ENCODE peak calls at places on chromosome 21, in six cellular contexts. T is prostate gland, G is endodermal cell, F is sigmoid colon, Z is upper lobe of right lung, B is fibroblast of lung. A is an unnamed sample.

GRCh38 chr21:39388038-39388810 is 39.3 kb upstream of the HMGN1 start:
- DNase-seq in T (peak; percentile 89), G (peak; percentile 98), F (peak; percentile 94), Z (peak; percentile 97), B (peak; percentile 74), A (peak; percentile 88)

GRCh38 chr21:25518491-25518911 is 88.8 kb downstream of the MRPL39 start:
- DNase-seq in T (no peak), G (peak; percentile 71), F (no peak), Z (no peak), B (peak; percentile 11), A (no peak)

GRCh38 chr21:34182436-34182835 is 109.1 kb downstream of the MRPS6 start:
- DNase-seq in T (no peak), G (no peak), F (peak; percentile 27), Z (no peak), B (no peak), A (no peak)

GRCh38 chr21:16420086-16420724 is 690.4 kb downstream of the USP25 start:
- DNase-seq in T (peak; percentile 67), G (no peak), F (peak; percentile 71), Z (no peak), B (peak; percentile 84), A (no peak)

GRCh38 chr21:35469446-35469845 is 420.3 kb upstream of the RUNX1 start:
- DNase-seq in T (no peak), G (no peak), F (no peak), Z (no peak), B (peak; percentile 82), A (no peak)

GRCh38 chr21:14073615-14074014 is 137.1 kb downstream of the LIPI start:
- DNase-seq in T (no peak), G (no peak), F (no peak), Z (no peak), B (no peak), A (no peak)

GRCh38 chr21:24418671-24419070 is 1188.6 kb downstream of the MRPL39 start:
- DNase-seq in T (no peak), G (no peak), F (no peak), Z (no peak), B (no peak), A (no peak)

GRCh38 chr21:33075596-33076195 is 5.8 kb downstream of the OLIG1 start:
- DNase-seq in T (no peak), G (peak; percentile 83), F (no peak), Z (no peak), B (no peak), A (no peak)

GRCh38 chr21:35616090-35616489 is 444.2 kb downstream of the SETD4 start:
- DNase-seq in T (no peak), G (no peak), F (no peak), Z (no peak), B (peak; percentile 52), A (no peak)

GRCh38 chr21:39386899-39387298 is 38.0 kb upstream of the HMGN1 start:
- DNase-seq in T (no peak), G (no peak), F (no peak), Z (no peak), B (no peak), A (no peak)

GRCh38 chr21:33380483-33380998 is 22.7 kb upstream of the IFNGR2 start:
- DNase-seq in T (peak; percentile 87), G (peak; percentile 80), F (peak; percentile 90), Z (peak; percentile 94), B (peak; percentile 95), A (peak; percentile 97)

GRCh38 chr21:16145479-16145878 is 415.7 kb downstream of the USP25 start:
- DNase-seq in T (no peak), G (no peak), F (no peak), Z (no peak), B (no peak), A (no peak)

GRCh38 chr21:26842300-26842699 is 2.9 kb downstream of the ADAMTS1 start:
- DNase-seq in T (no peak), G (no peak), F (no peak), Z (no peak), B (peak; percentile 30), A (no peak)

GRCh38 chr21:33039542-33039941 is 13.8 kb downstream of the OLIG2 start:
- DNase-seq in T (no peak), G (no peak), F (peak; percentile 60), Z (no peak), B (no peak), A (no peak)

GRCh38 chr21:33947451-33948095 is 32.0 kb upstream of the ATP5PO start:
- DNase-seq in T (peak; percentile 89), G (peak; percentile 92), F (peak; percentile 96), Z (peak; percentile 76), B (peak; percentile 98), A (peak; percentile 94)

GRCh38 chr21:27631471-27631870 is 664.6 kb upstream of the ADAMTS5 start:
- DNase-seq in T (no peak), G (no peak), F (no peak), Z (no peak), B (peak; percentile 41), A (no peak)

GRCh38 chr21:15441999-15442398 is 287.8 kb upstream of the USP25 start:
- DNase-seq in T (no peak), G (no peak), F (no peak), Z (no peak), B (no peak), A (no peak)

GRCh38 chr21:35217504-35218060 is 168.5 kb upstream of the RUNX1 start:
- DNase-seq in T (no peak), G (peak; percentile 76), F (no peak), Z (no peak), B (peak; percentile 95), A (peak; percentile 98)

GRCh38 chr21:34909492-34910292 is 139.4 kb downstream of the RUNX1 start:
- DNase-seq in T (no peak), G (no peak), F (no peak), Z (no peak), B (peak; percentile 56), A (no peak)

GRCh38 chr21:29308456-29308783 is 9.7 kb downstream of the BACH1 start:
- DNase-seq in T (no peak), G (no peak), F (no peak), Z (no peak), B (peak; percentile 51), A (no peak)

GRCh38 chr21:29305561-29305960 is 6.8 kb downstream of the BACH1 start:
- DNase-seq in T (no peak), G (no peak), F (no peak), Z (no peak), B (no peak), A (no peak)

GRCh38 chr21:29305068-29305467 is 6.3 kb downstream of the BACH1 start:
- DNase-seq in T (no peak), G (no peak), F (no peak), Z (no peak), B (no peak), A (no peak)

GRCh38 chr21:29307718-29308455 is 9.2 kb downstream of the BACH1 start:
- DNase-seq in T (no peak), G (no peak), F (no peak), Z (no peak), B (no peak), A (no peak)

DNA sequence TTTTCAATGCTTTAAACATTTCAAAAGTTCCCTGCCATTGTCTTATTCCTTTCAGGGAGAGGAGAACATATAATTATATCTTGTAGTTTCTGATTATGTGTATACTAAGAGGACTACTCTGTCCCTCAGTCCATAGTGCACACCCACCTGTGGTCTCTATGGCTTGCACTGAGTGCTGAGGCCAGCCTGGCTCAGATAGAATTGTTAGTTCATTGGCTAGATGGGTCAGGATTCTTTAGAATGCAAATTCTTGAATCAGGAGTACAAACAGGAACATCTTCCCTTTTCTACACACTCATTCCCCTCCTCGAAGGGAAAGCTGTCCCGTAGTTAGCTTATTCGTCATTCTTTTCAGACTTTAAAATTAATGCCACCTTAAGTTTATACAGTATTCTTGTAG is 8.2 kb downstream of the BACH1 start:
- DNase-seq in T (no peak), G (no peak), F (no peak), Z (no peak), B (no peak), A (no peak)
- H3K4me1 ChIP-seq in T (peaks cover 4% of the 10 kb centered on the region), G (peaks cover 24% of the 10 kb centered on the region), F (peaks cover 79% of the 10 kb centered on the region), Z (peaks cover 50% of the 10 kb centered on the region), B (peaks cover 2% of the 10 kb centered on the region), A (peaks cover 49% of the 10 kb centered on the region)

DNA sequence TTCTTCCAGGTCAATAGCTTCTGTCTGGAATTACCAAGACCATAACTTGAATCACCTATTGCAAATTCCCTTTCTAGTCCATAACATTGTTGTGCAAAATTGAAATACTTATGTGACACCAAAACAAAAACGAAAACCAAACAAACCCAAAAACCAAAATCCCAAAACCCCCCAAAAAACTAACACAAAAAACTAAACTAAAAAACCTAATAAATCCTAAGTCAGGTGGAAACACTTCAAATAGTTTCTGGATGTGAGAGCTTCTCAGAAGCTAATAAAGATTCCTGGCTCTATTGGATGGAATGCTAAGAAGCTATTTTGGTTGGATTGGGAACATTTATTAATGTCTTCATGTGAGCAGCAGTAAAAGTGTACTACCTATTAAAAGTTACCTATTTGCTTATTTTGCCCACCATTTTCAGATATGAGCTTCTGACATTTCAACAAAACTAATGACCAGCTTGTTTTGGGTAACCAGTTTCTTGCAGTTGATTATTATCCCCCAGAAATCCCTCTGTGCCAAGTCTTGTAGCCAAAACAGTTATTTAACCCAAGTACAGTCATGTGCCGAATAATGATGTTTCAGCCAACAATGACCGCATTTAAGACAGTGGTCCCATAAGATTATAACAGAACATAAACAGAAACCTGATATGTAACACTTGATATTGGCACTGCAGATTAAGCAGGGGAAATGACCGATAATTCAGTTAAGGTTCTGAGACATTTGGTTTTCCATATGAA is 76.4 kb downstream of the LTN1 start:
- DNase-seq in T (no peak), G (no peak), F (no peak), Z (no peak), B (no peak), A (no peak)
- H3K27ac ChIP-seq in T (peak overlapping the region; percentile 3), G (no peak overlapping the region), F (no peak overlapping the region), Z (no peak overlapping the region), B (no peak overlapping the region), A (no peak overlapping the region)

DNA sequence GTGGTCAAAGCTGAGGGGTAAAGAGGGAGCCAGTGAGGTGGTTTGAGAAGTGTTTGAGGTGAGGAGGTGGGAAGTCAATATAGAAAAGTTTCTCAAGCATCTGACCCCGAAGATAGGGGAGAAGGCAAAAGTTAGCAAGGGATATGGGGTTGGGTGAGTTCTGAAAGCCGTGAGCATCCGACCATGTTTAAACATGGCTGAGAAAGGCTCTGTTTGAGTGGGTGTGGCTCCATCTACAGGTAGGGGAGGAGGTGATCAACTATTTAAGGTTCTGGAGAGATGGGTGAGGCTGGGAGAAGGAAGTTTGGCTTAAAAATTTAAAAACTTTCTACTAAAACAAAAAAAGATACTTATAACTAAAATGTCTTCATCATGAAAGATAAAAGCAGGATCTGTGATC is 273.8 kb downstream of the KCNJ6 start:
- DNase-seq in T (peak; percentile 24), G (peak; percentile 81), F (no peak), Z (no peak), B (no peak), A (no peak)
- TF ChIP-seq CTCF in T (no peak), G (peak; percentile 84), F (no peak), Z (peak; percentile 31), B (no peak), A (peak; percentile 47)

GRCh38 chr21:44304846-44305245 is 5.0 kb downstream of the PFKL start:
- DNase-seq in T (peak; percentile 33), G (peak; percentile 83), F (no peak), Z (no peak), B (peak; percentile 32), A (no peak)
- H3K4me1 ChIP-seq in T (peaks cover 8% of the 10 kb centered on the region), G (peaks cover 13% of the 10 kb centered on the region), F (peaks cover 55% of the 10 kb centered on the region), Z (peaks cover 32% of the 10 kb centered on the region), B (peaks cover 2% of the 10 kb centered on the region), A (no peaks in the 10 kb centered on the region)

GRCh38 chr21:41545500-41546359 is 37.8 kb upstream of the TMPRSS2 start:
- DNase-seq in T (no peak), G (peak; percentile 39), F (no peak), Z (no peak), B (no peak), A (no peak)
- H3K27ac ChIP-seq in T (no peak overlapping the region), G (no peak overlapping the region), F (no peak overlapping the region), Z (no peak overlapping the region), B (no peak overlapping the region), A (no peak overlapping the region)

GRCh38 chr21:19607983-19608668 is 1204.5 kb upstream of the TMPRSS15 start:
- DNase-seq in T (no peak), G (no peak), F (no peak), Z (no peak), B (no peak), A (no peak)
- TF ChIP-seq CTCF in T (no peak), G (peak; percentile 52), F (no peak), Z (no peak), B (no peak), A (no peak)

A was measured in RWPE2.